ENCODE peak calls at places on chromosomes 7 and 10, in six cellular contexts. One of them, this sample, is unnamed.

GRCh38 chr7:54339074-54339473 is 203.1 kb upstream of the VSTM2A start:
- DNase-seq in pancreas: no peak
- DNase-seq in H7: no peak
- DNase-seq in WTC11: no peak
- DNase-seq in DMS 273 treated with DMSO at 0.1 percent for 48 hours: no peak
- DNase-seq in iris pigment epithelial cell: no peak
- DNase-seq in this sample: no peak

GRCh38 chr7:111240371-111240770 is 149.4 kb downstream of the LRRN3 start:
- DNase-seq in pancreas: no peak
- DNase-seq in H7: no peak
- DNase-seq in WTC11: no peak
- DNase-seq in DMS 273 treated with DMSO at 0.1 percent for 48 hours: no peak
- DNase-seq in iris pigment epithelial cell: no peak
- DNase-seq in this sample: no peak

GRCh38 chr10:45592926-45593325 is 79.6 kb downstream of the ZFAND4 start:
- DNase-seq in pancreas: no peak
- DNase-seq in H7: no peak
- DNase-seq in WTC11: no peak
- DNase-seq in DMS 273 treated with DMSO at 0.1 percent for 48 hours: no peak
- DNase-seq in iris pigment epithelial cell: no peak
- DNase-seq in this sample: no peak

GRCh38 chr10:23200586-23200985 is 8.5 kb downstream of the PTF1A start:
- DNase-seq in pancreas: no peak
- DNase-seq in H7: peak
- DNase-seq in WTC11: no peak
- DNase-seq in DMS 273 treated with DMSO at 0.1 percent for 48 hours: no peak
- DNase-seq in iris pigment epithelial cell: no peak
- DNase-seq in this sample: no peak

GRCh38 chr10:96387601-96388000 is 28.8 kb upstream of the OPALIN start:
- DNase-seq in pancreas: no peak
- DNase-seq in H7: no peak
- DNase-seq in WTC11: no peak
- DNase-seq in DMS 273 treated with DMSO at 0.1 percent for 48 hours: no peak
- DNase-seq in iris pigment epithelial cell: no peak
- DNase-seq in this sample: no peak

GRCh38 chr7:32890553-32891045 is 961 bp downstream of the KBTBD2 start:
- DNase-seq in pancreas: no peak
- DNase-seq in H7: no peak
- DNase-seq in WTC11: no peak
- DNase-seq in DMS 273 treated with DMSO at 0.1 percent for 48 hours: peak
- DNase-seq in iris pigment epithelial cell: peak
- DNase-seq in this sample: no peak

GRCh38 chr10:28676297-28676967 is 889 bp upstream of the BAMBI start:
- DNase-seq in pancreas: no peak
- DNase-seq in H7: peak
- DNase-seq in WTC11: peak
- DNase-seq in DMS 273 treated with DMSO at 0.1 percent for 48 hours: no peak
- DNase-seq in iris pigment epithelial cell: no peak
- DNase-seq in this sample: peak

GRCh38 chr10:6328708-6329423 is 126.1 kb downstream of the PFKFB3 start:
- DNase-seq in pancreas: no peak
- DNase-seq in H7: no peak
- DNase-seq in WTC11: no peak
- DNase-seq in DMS 273 treated with DMSO at 0.1 percent for 48 hours: no peak
- DNase-seq in iris pigment epithelial cell: no peak
- DNase-seq in this sample: no peak

GRCh38 chr10:1712314-1712713 is 25.0 kb downstream of the ADARB2 start:
- DNase-seq in pancreas: no peak
- DNase-seq in H7: no peak
- DNase-seq in WTC11: no peak
- DNase-seq in DMS 273 treated with DMSO at 0.1 percent for 48 hours: no peak
- DNase-seq in iris pigment epithelial cell: no peak
- DNase-seq in this sample: no peak

GRCh38 chr7:29442146-29442545 is 121.5 kb upstream of the PRR15 start:
- DNase-seq in pancreas: no peak
- DNase-seq in H7: peak
- DNase-seq in WTC11: no peak
- DNase-seq in DMS 273 treated with DMSO at 0.1 percent for 48 hours: peak
- DNase-seq in iris pigment epithelial cell: peak
- DNase-seq in this sample: peak

GRCh38 chr7:120273476-120273975 is 551 bp downstream of the KCND2 start:
- DNase-seq in pancreas: peak
- DNase-seq in H7: peak
- DNase-seq in WTC11: peak
- DNase-seq in DMS 273 treated with DMSO at 0.1 percent for 48 hours: no peak
- DNase-seq in iris pigment epithelial cell: peak
- DNase-seq in this sample: peak

GRCh38 chr10:28790146-28790545 is 112.8 kb downstream of the BAMBI start:
- DNase-seq in pancreas: no peak
- DNase-seq in H7: no peak
- DNase-seq in WTC11: no peak
- DNase-seq in DMS 273 treated with DMSO at 0.1 percent for 48 hours: no peak
- DNase-seq in iris pigment epithelial cell: no peak
- DNase-seq in this sample: no peak

GRCh38 chr7:99422625-99423024 is 13.9 kb downstream of the BUD31 start:
- DNase-seq in pancreas: no peak
- DNase-seq in H7: no peak
- DNase-seq in WTC11: no peak
- DNase-seq in DMS 273 treated with DMSO at 0.1 percent for 48 hours: no peak
- DNase-seq in iris pigment epithelial cell: no peak
- DNase-seq in this sample: no peak

GRCh38 chr7:75966209-75966961 is 28.0 kb downstream of the TMEM120A start:
- DNase-seq in pancreas: no peak
- DNase-seq in H7: no peak
- DNase-seq in WTC11: no peak
- DNase-seq in DMS 273 treated with DMSO at 0.1 percent for 48 hours: peak
- DNase-seq in iris pigment epithelial cell: peak
- DNase-seq in this sample: no peak

This sample was measured in islet precursor cell.